ENCODE peak calls at places on chromosomes 7 and 10, in four cellular contexts. One of them, this sample, is unnamed.

GRCh38 chr7:31080112-31080511 is 28.0 kb downstream of the ADCYAP1R1 start:
- DNase-seq in hepatic stellate cell: no peak
- DNase-seq in B cell: no peak
- DNase-seq in astrocyte of the cerebellum: no peak
- DNase-seq in this sample: no peak

GRCh38 chr7:2099036-2099957 is 133.4 kb downstream of the MAD1L1 start:
- DNase-seq in hepatic stellate cell: peak; percentile 84
- DNase-seq in B cell: peak; percentile 75
- DNase-seq in astrocyte of the cerebellum: no peak
- DNase-seq in this sample: no peak

GRCh38 chr7:157527686-157528085 is 190.9 kb downstream of the DNAJB6 start:
- DNase-seq in hepatic stellate cell: no peak
- DNase-seq in B cell: no peak
- DNase-seq in astrocyte of the cerebellum: no peak
- DNase-seq in this sample: no peak

GRCh38 chr10:50421026-50421719 is 169.9 kb upstream of the ASAH2 start:
- DNase-seq in hepatic stellate cell: no peak
- DNase-seq in B cell: peak; percentile 52
- DNase-seq in astrocyte of the cerebellum: no peak
- DNase-seq in this sample: no peak

GRCh38 chr10:132710036-132710686 is 75.8 kb downstream of the NKX6-2 start:
- DNase-seq in hepatic stellate cell: no peak
- DNase-seq in B cell: no peak
- DNase-seq in astrocyte of the cerebellum: no peak
- DNase-seq in this sample: no peak

GRCh38 chr10:60222060-60222459 is 167.6 kb downstream of the ANK3 start:
- DNase-seq in hepatic stellate cell: no peak
- DNase-seq in B cell: no peak
- DNase-seq in astrocyte of the cerebellum: no peak
- DNase-seq in this sample: no peak

GRCh38 chr7:101225650-101226049 is 7.7 kb downstream of the ZNHIT1 start:
- DNase-seq in hepatic stellate cell: no peak
- DNase-seq in B cell: no peak
- DNase-seq in astrocyte of the cerebellum: no peak
- DNase-seq in this sample: no peak

GRCh38 chr10:12633776-12634390 is 284.5 kb downstream of the CAMK1D start:
- DNase-seq in hepatic stellate cell: no peak
- DNase-seq in B cell: no peak
- DNase-seq in astrocyte of the cerebellum: no peak
- DNase-seq in this sample: no peak

GRCh38 chr7:90955641-90956207 is 308.5 kb upstream of the FZD1 start:
- DNase-seq in hepatic stellate cell: no peak
- DNase-seq in B cell: no peak
- DNase-seq in astrocyte of the cerebellum: no peak
- DNase-seq in this sample: no peak

GRCh38 chr10:86411281-86411841 is 44.8 kb upstream of the GRID1 start:
- DNase-seq in hepatic stellate cell: peak; percentile 74
- DNase-seq in B cell: no peak
- DNase-seq in astrocyte of the cerebellum: no peak
- DNase-seq in this sample: peak; percentile 30

This sample was measured in NCI-H460.